ENCODE peak calls at places on chromosomes 3 and 15, in seven cellular contexts. Z is activated CD4-positive, alpha-beta T cell treated with anti-CD3 and anti-CD28 coated beads, Interleukin-2, amount 50 U/mL, for 24 hours; W is Calu3; U is NCI-H2107; L is NCI-H1092; E is stimulated activated CD4-positive, alpha-beta T cell treated with anti-CD3 and anti-CD28 coated beads, Interleukin-15, amount 100 ng/mL, for 24 hours; B is T-cell. F is an unnamed sample.

GRCh38 chr3:184710870-184711365 is 946 bp downstream of the MAGEF1 start:
- DNase-seq in W (peak; percentile 29), B (no peak), Z (no peak), L (no peak), E (peak; percentile 56), U (no peak), F (peak; percentile 45)

GRCh38 chr15:89089316-89090230 is 1.3 kb downstream of the ABHD2 start:
- DNase-seq in B (no peak), U (no peak), Z (no peak), L (peak; percentile 22), E (no peak), W (no peak), F (no peak)

GRCh38 chr3:123568034-123568433 is 16.8 kb downstream of the HACD2 start:
- DNase-seq in E (no peak), U (no peak), Z (no peak), L (no peak), B (no peak), W (no peak), F (no peak)

GRCh38 chr15:74196175-74196574 is 6.4 kb downstream of the STRA6 start:
- DNase-seq in W (peak; percentile 87), Z (no peak), B (no peak), L (no peak), U (no peak), E (no peak), F (no peak)

GRCh38 chr15:25717861-25718504 is 145.1 kb downstream of the ATP10A start:
- DNase-seq in Z (no peak), L (no peak), U (no peak), B (no peak), E (no peak), W (no peak), F (no peak)

GRCh38 chr3:59367150-59367549 is 317.3 kb upstream of the CFAP20DC start:
- DNase-seq in L (no peak), E (no peak), B (no peak), U (no peak), W (no peak), Z (no peak), F (no peak)

GRCh38 chr15:53759333-53759975 is at the start of gene WDR72:
- DNase-seq in U (no peak), L (no peak), B (no peak), W (peak; percentile 36), E (no peak), Z (no peak), F (no peak)

GRCh38 chr3:46892285-46893145 is 15.0 kb downstream of the PTH1R start:
- DNase-seq in Z (no peak), L (no peak), E (peak; percentile 30), W (peak; percentile 71), U (no peak), B (no peak), F (no peak)

GRCh38 chr3:132289311-132289710 is 27.9 kb upstream of the ACP3 start:
- DNase-seq in U (no peak), W (no peak), L (no peak), B (no peak), Z (no peak), E (no peak), F (no peak)